ENCODE peak calls at places on chromosomes 12 and 14, in four cellular contexts. R is stimulated activated CD4-positive, alpha-beta T cell treated with anti-CD3 and anti-CD28 coated beads, Interleukin-1b, Interleukin-23, amount 100 ng/mL, for 24 hours; Y is GM10248; C is occipital lobe. M is an unnamed sample.

GRCh38 chr12:60257063-60257462 is 661.2 kb downstream of the SLC16A7 start:
- DNase-seq in Y (no peak), R (no peak), C (no peak), M (no peak)

GRCh38 chr12:123431951-123432886 is 4.3 kb downstream of the RILPL2 start:
- DNase-seq in C (no peak), Y (no peak), R (no peak), M (peak)

GRCh38 chr14:58082491-58083098 is 69.4 kb downstream of the ARMH4 start:
- DNase-seq in C (peak), Y (no peak), R (no peak), M (no peak)

GRCh38 chr12:113244015-113244983 is 23.0 kb downstream of the TPCN1 start:
- DNase-seq in R (no peak), Y (no peak), C (peak), M (no peak)

GRCh38 chr12:124488520-124488919 is 78.9 kb downstream of the NCOR2 start:
- DNase-seq in Y (no peak), C (peak), R (no peak), M (no peak)

GRCh38 chr12:51976376-51977160 is 25.1 kb downstream of the ACVR1B start:
- DNase-seq in R (no peak), Y (no peak), C (no peak), M (no peak)

GRCh38 chr12:76318773-76319594 is 29.2 kb downstream of the BBS10 start:
- DNase-seq in R (no peak), C (no peak), Y (no peak), M (no peak)

GRCh38 chr12:33450480-33450879 is 10.9 kb upstream of the SYT10 start:
- DNase-seq in C (no peak), Y (no peak), R (no peak), M (no peak)

GRCh38 chr12:88729196-88729595 is 148.9 kb upstream of the KITLG start:
- DNase-seq in R (no peak), Y (no peak), C (no peak), M (no peak)

GRCh38 chr12:85392508-85392907 is 112.5 kb downstream of the ALX1 start:
- DNase-seq in C (no peak), R (no peak), Y (no peak), M (no peak)

GRCh38 chr12:127930122-127930521 is 336.8 kb upstream of the TMEM132C start:
- DNase-seq in R (no peak), C (no peak), Y (no peak), M (no peak)

GRCh38 chr12:106918746-106919145 is 37.0 kb upstream of the TMEM263 start:
- DNase-seq in Y (no peak), R (no peak), C (no peak), M (no peak)

GRCh38 chr14:59969319-59969718 is 49.4 kb downstream of the LRRC9 start:
- DNase-seq in C (no peak), R (no peak), Y (no peak), M (no peak)

GRCh38 chr14:95495538-95496025 is 20.9 kb downstream of the SYNE3 start:
- DNase-seq in C (no peak), R (no peak), Y (peak), M (no peak)